ENCODE peak calls at places on chromosome 13, in nine cellular contexts. H, U, B, Y, Z, D, N, J and O are unnamed samples.

GRCh38 chr13:107223867-107224266 is 655.9 kb upstream of the ARGLU1 start:
- DNase-seq in H (no peak), U (no peak), B (no peak), Y (no peak), Z (no peak), D (no peak), N (no peak), J (no peak), O (no peak)

GRCh38 chr13:109204657-109205056 is 575.2 kb downstream of the MYO16 start:
- DNase-seq in H (no peak), U (no peak), B (no peak), Y (no peak), Z (no peak), D (no peak), N (no peak), J (no peak), O (no peak)

GRCh38 chr13:101417043-101417406 is 717 bp upstream of the NALCN start:
- DNase-seq in H (no peak), U (peak), B (peak), Y (no peak), Z (peak), D (peak), N (peak), J (no peak), O (no peak)

GRCh38 chr13:35856084-35856483 is 275.1 kb downstream of the DCLK1 start:
- DNase-seq in H (no peak), U (no peak), B (no peak), Y (no peak), Z (no peak), D (no peak), N (no peak), J (no peak), O (no peak)

GRCh38 chr13:25654332-25654731 is 282.6 kb downstream of the ATP8A2 start:
- DNase-seq in H (no peak), U (peak), B (no peak), Y (no peak), Z (no peak), D (no peak), N (no peak), J (no peak), O (no peak)

GRCh38 chr13:77330009-77330471 is 3.1 kb upstream of the MYCBP2 start:
- DNase-seq in H (no peak), U (no peak), B (no peak), Y (no peak), Z (no peak), D (no peak), N (no peak), J (no peak), O (no peak)

GRCh38 chr13:27283906-27284523 is 13.4 kb downstream of the RASL11A start:
- DNase-seq in H (no peak), U (peak), B (peak), Y (no peak), Z (no peak), D (no peak), N (no peak), J (no peak), O (no peak)

GRCh38 chr13:25738342-25738771 is 313.5 kb downstream of the SHISA2 start:
- DNase-seq in H (no peak), U (peak), B (peak), Y (no peak), Z (peak), D (peak), N (no peak), J (no peak), O (no peak)

GRCh38 chr13:26474286-26474685 is 83.2 kb upstream of the WASF3 start:
- DNase-seq in H (no peak), U (no peak), B (no peak), Y (no peak), Z (no peak), D (no peak), N (no peak), J (no peak), O (no peak)

GRCh38 chr13:41720839-41721561 is 239.9 kb downstream of the VWA8 start:
- DNase-seq in H (no peak), U (peak), B (no peak), Y (no peak), Z (no peak), D (no peak), N (no peak), J (no peak), O (no peak)

GRCh38 chr13:34764246-34764645 is 177.8 kb upstream of the NBEA start:
- DNase-seq in H (no peak), U (no peak), B (no peak), Y (no peak), Z (peak), D (no peak), N (no peak), J (no peak), O (no peak)

GRCh38 chr13:86383561-86383960 is 584.3 kb upstream of the SLITRK6 start:
- DNase-seq in H (no peak), U (no peak), B (no peak), Y (no peak), Z (no peak), D (no peak), N (no peak), J (no peak), O (no peak)

GRCh38 chr13:111973186-111974064 is 93.5 kb upstream of the SOX1 start:
- DNase-seq in H (no peak), U (no peak), B (no peak), Y (no peak), Z (no peak), D (no peak), N (peak), J (no peak), O (no peak)

GRCh38 chr13:30713133-30713532 is 22.2 kb upstream of the ALOX5AP start:
- DNase-seq in H (no peak), U (peak), B (peak), Y (no peak), Z (no peak), D (no peak), N (no peak), J (no peak), O (no peak)

GRCh38 chr13:33197551-33197971 is 88.0 kb downstream of the STARD13 start:
- DNase-seq in H (no peak), U (no peak), B (no peak), Y (no peak), Z (no peak), D (no peak), N (no peak), J (no peak), O (no peak)

GRCh38 chr13:99935772-99936171 is 35.8 kb downstream of the ZIC5 start:
- DNase-seq in H (no peak), U (no peak), B (no peak), Y (no peak), Z (no peak), D (no peak), N (no peak), J (no peak), O (no peak)

GRCh38 chr13:109605846-109606245 is 180.5 kb downstream of the IRS2 start:
- DNase-seq in H (no peak), U (no peak), B (no peak), Y (no peak), Z (no peak), D (no peak), N (no peak), J (no peak), O (no peak)

GRCh38 chr13:60417734-60418133 is 20.7 kb downstream of the TDRD3 start:
- DNase-seq in H (no peak), U (no peak), B (no peak), Y (no peak), Z (no peak), D (no peak), N (no peak), J (no peak), O (no peak)

GRCh38 chr13:51645154-51645650 is 60.9 kb downstream of the WDFY2 start:
- DNase-seq in H (no peak), U (peak), B (peak), Y (no peak), Z (peak), D (peak), N (no peak), J (no peak), O (no peak)

GRCh38 chr13:100508996-100509395 is 79.6 kb downstream of the GGACT start:
- DNase-seq in H (no peak), U (no peak), B (no peak), Y (no peak), Z (no peak), D (no peak), N (no peak), J (no peak), O (no peak)

GRCh38 chr13:94073006-94073744 is 406.3 kb downstream of the DCT start:
- DNase-seq in H (no peak), U (peak), B (peak), Y (no peak), Z (peak), D (peak), N (no peak), J (no peak), O (no peak)

GRCh38 chr13:34352958-34353357 is 535.0 kb downstream of the RFC3 start:
- DNase-seq in H (no peak), U (no peak), B (no peak), Y (no peak), Z (peak), D (no peak), N (no peak), J (no peak), O (no peak)

GRCh38 chr13:113404723-113405471 is 41.0 kb upstream of the GRTP1 start:
- DNase-seq in H (no peak), U (no peak), B (no peak), Y (no peak), Z (no peak), D (no peak), N (no peak), J (peak), O (no peak)

GRCh38 chr13:51861728-51862300 is at the start of gene CCDC70:
- DNase-seq in H (no peak), U (peak), B (peak), Y (no peak), Z (peak), D (no peak), N (no peak), J (no peak), O (no peak)

GRCh38 chr13:51297556-51297955 is 41.9 kb upstream of the SERPINE3 start:
- DNase-seq in H (no peak), U (no peak), B (no peak), Y (no peak), Z (no peak), D (no peak), N (no peak), J (no peak), O (no peak)

GRCh38 chr13:48232420-48233096 is 448 bp upstream of the ITM2B start:
- DNase-seq in H (peak), U (no peak), B (no peak), Y (peak), Z (no peak), D (no peak), N (peak), J (no peak), O (no peak)

GRCh38 chr13:27036236-27036981 is 135.2 kb downstream of the USP12 start:
- DNase-seq in H (no peak), U (no peak), B (no peak), Y (no peak), Z (no peak), D (no peak), N (no peak), J (no peak), O (no peak)

GRCh38 chr13:111508164-111508870 is 187.9 kb downstream of the TEX29 start:
- DNase-seq in H (no peak), U (no peak), B (no peak), Y (no peak), Z (no peak), D (no peak), N (no peak), J (peak), O (no peak)

GRCh38 chr13:99796175-99796819 is 175.3 kb downstream of the ZIC5 start:
- DNase-seq in H (no peak), U (peak), B (peak), Y (no peak), Z (peak), D (peak), N (peak), J (no peak), O (no peak)

GRCh38 chr13:63184693-63185092 is 1769.0 kb upstream of the PCDH20 start:
- DNase-seq in H (no peak), U (peak), B (peak), Y (no peak), Z (peak), D (peak), N (peak), J (no peak), O (no peak)

GRCh38 chr13:32229443-32229842 is 85.7 kb downstream of the ZAR1L start:
- DNase-seq in H (no peak), U (no peak), B (no peak), Y (no peak), Z (peak), D (no peak), N (no peak), J (no peak), O (no peak)

GRCh38 chr13:25762795-25763377 is 288.9 kb downstream of the SHISA2 start:
- DNase-seq in H (no peak), U (no peak), B (no peak), Y (no peak), Z (peak), D (no peak), N (no peak), J (no peak), O (no peak)

GRCh38 chr13:37656247-37656940 is 57.8 kb upstream of the POSTN start:
- DNase-seq in H (no peak), U (peak), B (peak), Y (no peak), Z (peak), D (peak), N (no peak), J (no peak), O (no peak)

GRCh38 chr13:54875111-54875510 is 1846.5 kb downstream of the OLFM4 start:
- DNase-seq in H (no peak), U (no peak), B (no peak), Y (no peak), Z (no peak), D (no peak), N (no peak), J (no peak), O (no peak)
- TF ChIP-seq CTCF in H (no peak), U (no peak), B (no peak), Y (no peak), Z (no peak), D (no peak), N (no peak), J (no peak), O (no peak)

GRCh38 chr13:45834411-45834994 is 17.1 kb downstream of the SIAH3 start:
- DNase-seq in H (no peak), U (no peak), B (no peak), Y (no peak), Z (no peak), D (no peak), N (no peak), J (no peak), O (no peak)
- TF ChIP-seq CTCF in H (no peak), U (no peak), B (no peak), Y (no peak), Z (no peak), D (no peak), N (no peak), J (no peak), O (no peak)

DNA sequence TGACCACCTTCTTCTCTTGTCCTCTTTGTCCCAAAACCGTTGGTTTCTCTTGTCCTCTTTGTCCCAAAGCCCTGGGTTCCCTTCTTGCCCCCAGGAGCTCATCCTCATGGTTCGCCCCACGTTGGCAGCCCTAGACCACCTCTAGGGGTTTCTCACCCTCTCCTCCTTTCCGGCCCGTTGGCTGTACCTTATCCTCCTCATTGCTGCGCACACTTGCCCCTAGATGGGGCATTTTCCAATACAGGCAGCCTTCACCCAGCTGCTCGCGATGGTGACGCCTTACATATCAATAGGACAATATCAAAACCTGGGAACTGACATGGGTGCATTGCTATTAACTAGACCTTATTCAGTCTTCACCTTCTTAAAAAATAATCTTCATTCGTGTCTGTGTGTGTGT is 86.5 kb downstream of the IPO5 start:
- DNase-seq in H (no peak), U (no peak), B (no peak), Y (no peak), Z (no peak), D (no peak), N (no peak), J (no peak), O (no peak)
- TF ChIP-seq CTCF in H (no peak), U (no peak), B (no peak), Y (no peak), Z (no peak), D (no peak), N (peak), J (no peak), O (peak)

DNA sequence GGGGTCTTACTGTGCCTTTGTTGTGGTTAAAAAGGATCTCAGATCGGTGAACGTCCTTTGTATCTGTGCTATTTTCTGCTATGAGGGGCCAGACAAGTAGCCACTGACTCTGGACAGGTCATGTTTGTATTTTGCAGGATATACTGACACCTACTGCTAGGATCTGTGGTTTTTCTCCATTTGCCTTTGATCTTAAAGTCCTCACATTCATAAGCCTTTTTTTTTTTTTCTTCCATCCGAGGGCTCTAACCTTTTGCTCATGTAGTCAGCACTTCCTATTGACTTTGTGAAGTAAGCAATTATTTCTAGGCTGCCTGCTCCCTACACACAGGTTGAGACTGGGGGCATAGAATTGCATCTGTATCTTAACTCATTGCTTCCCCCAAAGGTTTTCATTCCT is 106.2 kb downstream of the SLITRK5 start:
- DNase-seq in H (no peak), U (peak), B (no peak), Y (no peak), Z (peak), D (peak), N (peak), J (no peak), O (no peak)
- TF ChIP-seq CTCF in H (no peak), U (peak), B (no peak), Y (no peak), Z (no peak), D (peak), N (peak), J (no peak), O (no peak)

GRCh38 chr13:66547685-66548084 is 682.5 kb downstream of the PCDH9 start:
- DNase-seq in H (no peak), U (no peak), B (no peak), Y (no peak), Z (no peak), D (no peak), N (no peak), J (no peak), O (no peak)

GRCh38 chr13:66546534-66547379 is 683.4 kb downstream of the PCDH9 start:
- DNase-seq in H (no peak), U (no peak), B (peak), Y (no peak), Z (peak), D (no peak), N (no peak), J (no peak), O (no peak)

DNA sequence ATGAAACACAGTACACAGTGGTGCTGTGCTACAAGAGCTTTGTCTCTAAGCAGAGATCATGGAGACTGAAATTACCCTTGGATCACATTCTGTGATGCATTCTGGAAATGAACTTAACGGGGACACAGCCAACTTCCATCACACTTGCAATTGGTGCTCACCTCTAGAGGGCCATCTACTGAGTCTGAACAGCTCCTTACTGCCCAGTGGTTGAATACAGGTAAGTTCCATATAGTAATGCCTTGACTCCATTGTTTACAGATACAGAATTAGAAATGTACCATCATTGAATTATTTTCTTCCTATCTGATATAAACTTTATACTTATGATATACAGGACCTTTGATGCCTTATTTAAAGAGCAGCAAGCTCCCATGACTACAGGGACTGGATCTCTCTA is 686.4 kb downstream of the PCDH9 start:
- DNase-seq in H (no peak), U (no peak), B (no peak), Y (no peak), Z (no peak), D (no peak), N (no peak), J (no peak), O (no peak)
- TF ChIP-seq CTCF in H (no peak), U (no peak), B (no peak), Y (no peak), Z (no peak), D (no peak), N (peak), J (no peak), O (peak)

DNA sequence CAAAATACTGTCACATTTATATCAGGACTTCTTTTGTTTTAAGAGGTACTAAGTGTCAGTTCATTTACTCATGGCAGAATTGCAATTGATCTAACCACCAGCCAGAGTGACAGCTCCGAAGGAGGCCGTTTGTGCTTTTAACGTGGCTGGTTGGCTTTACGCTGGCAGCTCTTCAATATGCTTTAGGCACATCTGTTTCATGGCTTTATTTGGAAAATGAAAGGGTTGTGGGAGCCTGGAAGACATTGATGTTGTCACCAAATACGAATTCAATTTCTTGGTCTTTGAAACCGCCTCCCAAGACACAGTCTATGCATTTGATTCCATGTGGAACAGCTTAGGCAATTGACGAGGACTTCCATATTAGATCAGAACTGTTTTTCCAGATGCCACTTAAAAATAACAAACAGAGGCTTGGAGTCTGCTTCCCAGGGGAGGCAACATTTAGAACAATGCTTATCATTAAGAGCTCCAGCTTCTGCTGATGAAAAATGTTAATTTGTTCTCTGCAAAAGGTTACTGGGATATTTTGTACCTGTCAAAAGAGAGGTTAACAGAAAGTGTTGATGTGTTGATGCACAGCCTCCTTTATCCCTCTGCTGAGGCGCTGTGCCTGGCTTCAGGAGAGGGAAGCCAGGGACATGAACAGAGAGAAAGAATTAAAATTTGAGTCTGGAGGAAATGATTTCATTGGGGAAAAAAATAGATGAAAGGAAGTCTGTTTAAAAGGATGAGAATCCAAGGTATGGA is 64.0 kb upstream of the TNFRSF19 start:
- DNase-seq in H (no peak), U (no peak), B (peak), Y (no peak), Z (peak), D (no peak), N (no peak), J (no peak), O (no peak)
- TF ChIP-seq CTCF in H (no peak), U (no peak), B (no peak), Y (no peak), Z (no peak), D (no peak), N (no peak), J (no peak), O (no peak)